ENCODE peak calls at places on chromosomes 13 and 19, in four cellular contexts. H is AG10803, R is LHCN-M2, J is SJSA1. E is an unnamed sample.
A peak's percentile ranks its signal among the peaks of the same experiment; 100 is the strongest.

GRCh38 chr13:112208656-112209055 is 141.7 kb downstream of the SOX1 start:
- DNase-seq in H (no peak), R (no peak), J (peak; percentile 44), E (no peak)

GRCh38 chr19:2726904-2727639 is 5.9 kb upstream of the DIRAS1 start:
- DNase-seq in H (no peak), R (no peak), J (peak; percentile 42), E (peak; percentile 66)

GRCh38 chr19:3544742-3545668 is 6.0 kb downstream of the TEKTIP1 start:
- DNase-seq in H (peak; percentile 42), R (peak; percentile 49), J (peak; percentile 79), E (peak; percentile 55)

GRCh38 chr19:12757544-12758274 is 6.1 kb downstream of the BEST2 start:
- DNase-seq in H (peak; percentile 69), R (peak; percentile 83), J (peak; percentile 79), E (peak; percentile 58)

GRCh38 chr19:28019371-28019770 is 1193.6 kb downstream of the UQCRFS1 start:
- DNase-seq in H (no peak), R (no peak), J (no peak), E (no peak)

GRCh38 chr13:43905435-43906031 is 25.8 kb downstream of the LACC1 start:
- DNase-seq in H (peak; percentile 72), R (peak; percentile 64), J (no peak), E (peak; percentile 64)

GRCh38 chr13:39047560-39047959 is 9.3 kb downstream of the NHLRC3 start:
- DNase-seq in H (no peak), R (no peak), J (no peak), E (no peak)

GRCh38 chr13:23140492-23140891 is 40.3 kb upstream of the SGCG start:
- DNase-seq in H (no peak), R (peak; percentile 80), J (no peak), E (peak; percentile 39)

GRCh38 chr19:4713384-4713951 is 10.2 kb downstream of the DPP9 start:
- DNase-seq in H (peak; percentile 95), R (peak; percentile 99), J (peak; percentile 95), E (peak; percentile 99)

GRCh38 chr19:13742756-13743155 is 21.6 kb upstream of the MRI1 start:
- DNase-seq in H (no peak), R (peak; percentile 28), J (no peak), E (peak; percentile 75)

GRCh38 chr19:3599776-3600183 is 6.9 kb downstream of the TBXA2R start:
- DNase-seq in H (no peak), R (no peak), J (no peak), E (no peak)

GRCh38 chr13:79654520-79654919 is 173.6 kb downstream of the NDFIP2 start:
- DNase-seq in H (no peak), R (no peak), J (no peak), E (no peak)

GRCh38 chr13:46010148-46010547 is 42.4 kb downstream of the ZC3H13 start:
- DNase-seq in H (peak; percentile 4), R (no peak), J (no peak), E (no peak)

GRCh38 chr19:49447485-49448431 is 3.9 kb downstream of the PIH1D1 start:
- DNase-seq in H (no peak), R (peak; percentile 30), J (peak; percentile 69), E (no peak)

GRCh38 chr13:22793598-22794134 is 387.1 kb upstream of the SGCG start:
- DNase-seq in H (no peak), R (peak; percentile 81), J (no peak), E (peak; percentile 52)

GRCh38 chr13:66033924-66034323 is 1196.2 kb downstream of the PCDH9 start:
- DNase-seq in H (no peak), R (no peak), J (no peak), E (no peak)

GRCh38 chr13:32638739-32639138 is 52.5 kb downstream of the PDS5B start:
- DNase-seq in H (no peak), R (no peak), J (no peak), E (no peak)

GRCh38 chr13:95656386-95657015 is 12.0 kb upstream of the DZIP1 start:
- DNase-seq in H (no peak), R (no peak), J (no peak), E (no peak)

GRCh38 chr13:101614491-101614890 is 162.0 kb downstream of the ITGBL1 start:
- DNase-seq in H (no peak), R (no peak), J (no peak), E (no peak)

E was measured in M059J.